ENCODE peak calls at places on chromosome 19, in seven cellular contexts. G is cardiac muscle cell; S is neuronal stem cell; I is skeletal muscle cell; T is effector memory CD4-positive, alpha-beta T cell; D is AG04449; F is breast epithelium. C is an unnamed sample.

GRCh38 chr19:45117167-45117594 is 24.2 kb downstream of the PPP1R37 start:
- DNase-seq in G (peak; percentile 67), I (no peak), D (no peak), T (no peak), S (no peak), F (no peak), C (no peak)

GRCh38 chr19:592101-592500 is 2.4 kb downstream of the HCN2 start:
- DNase-seq in I (no peak), D (no peak), G (no peak), F (no peak), S (no peak), T (no peak), C (no peak)

GRCh38 chr19:33032218-33032781 is 32.4 kb downstream of the RHPN2 start:
- DNase-seq in D (no peak), I (no peak), S (no peak), T (no peak), F (no peak), G (no peak), C (no peak)

GRCh38 chr19:41542622-41543021 is 33.3 kb upstream of the CEACAM21 start:
- DNase-seq in T (no peak), F (no peak), G (no peak), D (no peak), S (no peak), I (no peak), C (no peak)

GRCh38 chr19:10000171-10000826 is 10.0 kb downstream of the COL5A3 start:
- DNase-seq in I (no peak), F (peak; percentile 30), D (no peak), S (peak; percentile 74), T (peak; percentile 26), G (peak; percentile 83), C (no peak)

GRCh38 chr19:50290011-50290410 is 39.2 kb downstream of the KCNC3 start:
- DNase-seq in G (no peak), I (no peak), S (no peak), F (no peak), T (no peak), D (no peak), C (no peak)

GRCh38 chr19:50658438-50659317 is 9.4 kb downstream of the C19orf81 start:
- DNase-seq in I (peak; percentile 34), G (peak; percentile 96), S (peak; percentile 93), T (no peak), D (no peak), F (peak; percentile 56), C (no peak)

GRCh38 chr19:16660763-16661479 is at the start of gene TMEM38A:
- DNase-seq in G (peak; percentile 63), S (peak; percentile 4), T (peak; percentile 28), F (peak; percentile 30), D (no peak), I (no peak), C (no peak)

GRCh38 chr19:10227215-10227971 is 3.7 kb downstream of the S1PR2 start:
- DNase-seq in T (no peak), I (no peak), G (no peak), S (no peak), F (peak; percentile 78), D (no peak), C (no peak)

GRCh38 chr19:43872547-43873336 is 45.6 kb downstream of the ZNF283 start:
- DNase-seq in D (no peak), F (no peak), S (no peak), G (no peak), I (no peak), T (no peak), C (no peak)

GRCh38 chr19:46718157-46718933 is 1.4 kb upstream of the PRKD2 start:
- DNase-seq in G (no peak), S (no peak), F (no peak), D (no peak), T (peak; percentile 60), I (no peak), C (no peak)

GRCh38 chr19:748274-748598 is 2.7 kb upstream of the MISP start:
- DNase-seq in G (no peak), D (no peak), I (no peak), F (no peak), T (no peak), S (no peak), C (no peak)

GRCh38 chr19:12720851-12721655 is 2.7 kb downstream of the TNPO2 start:
- DNase-seq in S (no peak), G (peak; percentile 8), I (no peak), F (no peak), D (no peak), T (no peak), C (no peak)

GRCh38 chr19:46493236-46494114 is 2.2 kb downstream of the PNMA8B start:
- DNase-seq in S (no peak), G (no peak), F (no peak), D (no peak), T (no peak), I (no peak), C (no peak)

DNA sequence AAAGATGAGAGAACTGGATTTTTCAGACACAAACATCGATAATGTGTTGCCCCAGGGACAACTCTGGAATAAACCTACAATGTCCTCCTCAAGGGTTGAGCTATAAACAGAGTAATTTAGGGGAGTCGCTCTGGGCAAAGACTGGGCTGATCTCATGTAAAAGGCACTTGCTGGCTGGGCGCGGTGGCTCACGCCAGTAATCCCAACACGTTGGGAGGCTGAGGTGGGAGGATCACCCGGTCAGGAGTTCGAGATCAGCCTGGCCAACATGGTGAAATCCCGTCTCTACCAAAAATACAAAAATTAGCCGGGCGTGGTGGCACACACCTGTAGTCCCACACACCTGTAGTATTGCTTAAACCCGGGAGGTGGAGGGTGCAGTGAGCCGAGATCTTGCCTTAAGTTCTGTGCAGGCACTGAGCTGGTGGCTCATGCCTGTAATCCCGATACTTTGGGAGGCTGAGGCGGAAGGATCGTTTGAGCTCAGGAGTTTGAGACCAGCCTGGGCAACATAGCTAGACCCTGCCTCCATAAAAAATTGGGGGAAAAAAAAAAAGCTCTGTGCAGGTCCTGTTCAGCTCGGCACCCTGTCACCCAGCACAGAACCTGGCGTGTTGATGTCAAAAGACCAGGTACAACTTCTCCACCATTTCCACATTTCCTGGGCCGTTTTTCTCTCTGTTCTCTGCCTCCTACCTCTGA is 1.4 kb downstream of the TIMM44 start:
- DNase-seq in S (no peak), G (no peak), I (no peak), D (no peak), T (no peak), F (no peak), C (no peak)
- H3K4me3 ChIP-seq in S (peak overlapping the region; percentile 92), G (no peak overlapping the region), I (peak overlapping the region; percentile 97), D (peak overlapping the region; percentile 97), T (no peak overlapping the region), F (peak overlapping the region; percentile 86), C (peak overlapping the region; percentile 95)

DNA sequence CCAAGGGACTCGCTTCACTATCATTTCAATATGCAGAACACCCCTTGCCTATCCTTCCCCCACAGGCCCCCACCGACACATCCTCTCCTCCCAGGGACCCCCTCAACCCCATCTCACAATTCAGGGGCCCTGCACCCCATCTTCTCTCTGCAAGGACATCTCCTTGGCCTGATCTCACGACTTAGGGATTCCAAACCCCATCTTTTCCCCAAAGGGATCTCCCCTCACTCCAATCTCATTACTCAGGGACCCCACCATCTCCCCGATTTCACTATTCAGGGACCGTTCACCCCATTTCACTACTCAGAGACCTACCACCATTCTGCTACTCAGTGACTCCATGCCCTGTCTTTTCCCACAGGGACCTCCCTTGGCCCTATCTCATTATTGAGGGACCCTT is 1.4 kb downstream of the MAP2K2 start:
- DNase-seq in F (no peak), D (no peak), I (no peak), T (no peak), S (no peak), G (no peak), C (no peak)
- H3K4me3 ChIP-seq in F (peak overlapping the region; percentile 100), D (peak overlapping the region; percentile 88), I (peak overlapping the region; percentile 79), T (peak overlapping the region; percentile 73), S (peak overlapping the region; percentile 58), G (peak overlapping the region; percentile 100), C (peak overlapping the region; percentile 93)

GRCh38 chr19:2394054-2394668 is 33.2 kb downstream of the TIMM13 start:
- DNase-seq in T (no peak), I (no peak), F (no peak), S (no peak), D (no peak), G (no peak), C (no peak)

GRCh38 chr19:2392366-2392765 is 32.3 kb downstream of the TMPRSS9 start:
- DNase-seq in F (no peak), I (no peak), G (no peak), D (no peak), S (no peak), T (no peak), C (no peak)

GRCh38 chr19:2391118-2391725 is 31.2 kb downstream of the TMPRSS9 start:
- DNase-seq in G (peak; percentile 66), T (peak; percentile 6), F (no peak), S (peak; percentile 54), I (peak; percentile 27), D (peak; percentile 19), C (peak; percentile 34)

GRCh38 chr19:2398735-2399305 is 28.6 kb downstream of the TIMM13 start:
- DNase-seq in S (no peak), G (no peak), T (no peak), F (no peak), D (no peak), I (no peak), C (no peak)

DNA sequence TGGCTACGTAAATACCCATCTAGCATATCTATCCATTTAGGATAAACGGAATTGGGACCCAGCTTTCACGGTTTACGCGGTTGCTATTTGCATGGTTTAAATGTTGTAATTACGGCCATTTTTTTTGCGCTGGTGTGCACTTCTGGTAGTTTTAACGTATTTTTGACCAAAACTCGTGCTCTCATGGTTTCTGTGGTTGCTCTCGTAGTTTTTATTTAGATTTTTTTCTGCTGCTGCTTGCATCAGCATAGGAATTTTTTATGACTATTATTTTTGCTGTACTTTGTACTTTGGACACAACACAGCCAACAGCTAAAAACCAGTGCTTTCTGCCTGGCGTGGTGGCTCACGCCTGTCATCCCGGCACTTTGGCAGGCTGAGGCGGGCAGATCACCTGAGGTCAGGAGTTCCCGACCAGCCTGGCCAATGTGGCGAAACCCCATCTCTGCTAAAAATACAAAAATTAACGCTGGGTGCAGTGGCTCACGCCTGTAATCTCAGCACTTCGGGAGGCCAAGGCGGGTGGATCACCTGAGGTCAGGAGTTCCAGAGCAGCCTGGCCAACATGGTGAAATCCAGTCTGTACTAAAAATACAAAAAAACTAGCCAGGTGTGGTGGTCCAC is 32.6 kb downstream of the TIMM13 start:
- DNase-seq in S (no peak), T (no peak), D (no peak), G (no peak), I (no peak), F (no peak), C (no peak)
- H3K4me3 ChIP-seq in S (no peak overlapping the region), T (no peak overlapping the region), D (no peak overlapping the region), G (no peak overlapping the region), I (no peak overlapping the region), F (no peak overlapping the region), C (no peak overlapping the region)

DNA sequence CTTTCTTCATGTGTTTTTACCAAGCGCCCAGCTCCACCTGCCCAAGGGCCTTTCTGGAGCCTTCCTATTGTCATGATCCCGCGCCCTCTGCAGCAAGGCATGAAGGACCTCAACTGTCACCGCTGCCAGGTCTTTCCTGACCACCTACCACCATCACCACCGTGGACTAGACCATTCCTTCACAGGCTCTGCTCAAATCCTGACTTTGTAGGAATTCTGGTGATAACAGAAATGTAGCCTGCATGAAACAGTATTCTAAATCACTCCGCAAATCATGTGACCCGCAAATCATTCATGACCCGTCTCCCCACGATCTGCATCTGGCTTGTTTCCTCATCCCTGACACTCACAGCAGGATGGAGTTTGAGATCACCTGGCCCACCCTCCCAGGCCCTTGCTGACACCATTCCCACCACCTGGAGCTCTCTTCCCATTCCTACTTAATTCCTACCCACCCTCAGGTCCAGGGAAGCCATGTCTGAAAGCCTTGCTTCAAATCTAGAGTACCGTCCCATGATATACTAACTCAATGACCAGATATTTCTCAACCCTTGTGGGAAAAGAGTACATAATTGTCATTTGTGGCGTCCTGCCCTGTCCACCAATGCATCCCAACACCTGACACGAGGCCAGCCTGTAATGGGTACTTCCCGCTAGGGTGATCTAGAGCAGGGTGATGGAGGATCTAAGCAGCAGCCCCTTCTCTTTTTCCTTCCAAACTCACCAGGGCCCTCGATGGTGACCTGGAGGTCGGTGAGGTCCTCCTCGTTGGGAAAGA is 1.3 kb downstream of the UBE2S start:
- DNase-seq in S (no peak), I (no peak), T (no peak), D (no peak), F (no peak), G (no peak), C (no peak)
- H3K4me3 ChIP-seq in S (peak overlapping the region; percentile 76), I (peak overlapping the region; percentile 71), T (peak overlapping the region; percentile 85), D (peak overlapping the region; percentile 84), F (peak overlapping the region; percentile 94), G (peak overlapping the region; percentile 82), C (peak overlapping the region; percentile 78)

C was measured in retinal pigment epithelial cell.